ENCODE peak calls at places on chromosomes 11 and 22, in six cellular contexts. R is CD8-positive, alpha-beta memory T cell; Q is left lung; T is IMR-90; D is tibial artery; H is H1. S is an unnamed sample.

GRCh38 chr11:94706211-94706610 is 61.9 kb upstream of the AMOTL1 start:
- DNase-seq in H (no peak), Q (no peak), R (no peak), T (peak; percentile 37), D (no peak), S (no peak)

GRCh38 chr22:36366291-36366708 is 21.5 kb downstream of the MYH9 start:
- DNase-seq in Q (no peak), H (no peak), R (no peak), T (peak; percentile 68), D (peak; percentile 90), S (peak; percentile 39)

GRCh38 chr11:67662806-67663514 is 11.5 kb downstream of the ALDH3B2 start:
- DNase-seq in Q (no peak), T (no peak), H (no peak), R (no peak), D (peak; percentile 48), S (no peak)

GRCh38 chr11:47923667-47924066 is 56.7 kb upstream of the PTPRJ start:
- DNase-seq in R (no peak), T (peak; percentile 51), H (no peak), Q (peak; percentile 45), D (peak; percentile 71), S (no peak)

GRCh38 chr22:22684605-22685561 is 40.5 kb downstream of the GGTLC2 start:
- DNase-seq in D (peak; percentile 45), T (peak; percentile 88), R (no peak), H (no peak), Q (no peak), S (no peak)

GRCh38 chr11:43735931-43736330 is 55.4 kb downstream of the HSD17B12 start:
- DNase-seq in Q (no peak), D (no peak), H (no peak), T (peak; percentile 71), R (no peak), S (no peak)

GRCh38 chr22:28977050-28977449 is 84.6 kb downstream of the C22orf31 start:
- DNase-seq in Q (no peak), R (no peak), H (no peak), D (no peak), T (no peak), S (no peak)

GRCh38 chr11:69641681-69642548 is 959 bp downstream of the CCND1 start:
- DNase-seq in D (no peak), H (no peak), T (no peak), R (no peak), Q (no peak), S (no peak)

DNA sequence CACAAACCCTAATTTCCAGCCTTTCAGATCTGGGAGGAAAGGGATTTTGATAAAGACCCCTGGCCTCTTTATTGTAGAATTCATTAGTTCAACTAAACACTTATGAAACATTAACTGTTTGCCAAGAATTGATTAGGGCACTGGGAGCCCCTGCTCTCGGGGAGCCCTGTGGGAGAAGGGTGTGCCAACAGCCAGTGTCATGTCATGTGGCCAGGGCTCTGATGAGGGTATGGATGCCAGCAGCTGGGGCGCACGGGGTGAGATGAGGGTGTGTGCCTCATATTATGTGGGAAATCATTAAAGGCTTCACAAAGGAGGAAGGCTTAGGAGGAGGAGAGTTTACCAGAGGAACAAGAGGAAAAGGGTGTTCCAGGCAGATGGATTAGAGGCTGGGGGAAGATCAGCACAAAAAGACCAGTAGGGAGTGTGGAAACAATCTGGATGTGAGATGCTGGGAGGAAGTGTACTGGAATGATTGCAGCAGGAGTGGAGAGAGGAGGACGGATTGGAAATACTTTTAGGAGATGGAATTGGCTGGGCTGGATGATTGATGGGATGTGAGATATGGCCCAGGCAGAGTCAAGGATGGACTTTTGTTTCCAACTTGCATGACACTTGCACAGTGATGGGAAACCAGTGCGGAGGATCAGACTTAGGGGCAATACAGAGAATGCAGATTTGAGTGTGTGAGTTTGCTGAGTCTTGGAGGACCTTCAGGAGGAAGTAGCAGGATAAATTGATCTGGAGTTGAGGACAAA is 137.8 kb downstream of the CSNK2A3 start:
- DNase-seq in T (no peak), Q (no peak), R (no peak), H (no peak), D (no peak), S (no peak)
- H3K4me3 ChIP-seq in T (no peak overlapping the region), Q (no peak overlapping the region), R (no peak overlapping the region), H (no peak overlapping the region), D (no peak overlapping the region), S (no peak overlapping the region)

DNA sequence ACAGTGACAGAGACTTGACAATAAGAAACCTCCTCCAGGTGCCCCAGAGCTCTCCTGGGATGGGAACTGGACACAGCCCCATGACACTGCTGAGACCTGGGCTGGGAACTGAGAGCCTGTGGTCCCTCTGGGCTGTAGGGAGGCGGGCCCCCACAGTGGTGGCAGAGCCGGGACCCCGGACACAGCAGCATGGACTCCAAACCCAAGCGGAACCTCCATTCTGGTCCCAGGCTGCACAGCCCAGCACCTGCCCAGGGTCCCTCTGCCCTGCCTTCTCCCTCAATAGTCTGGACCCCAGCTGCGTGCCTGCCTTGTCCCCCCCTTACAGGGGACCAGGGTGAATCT is 8.4 kb upstream of the APOBEC3H start:
- DNase-seq in R (no peak), Q (no peak), H (no peak), T (no peak), D (no peak), S (no peak)
- H3K27ac ChIP-seq in R (peak overlapping the region; percentile 34), Q (no peak overlapping the region), H (no peak overlapping the region), T (no peak overlapping the region), D (no peak overlapping the region), S (no peak overlapping the region)

DNA sequence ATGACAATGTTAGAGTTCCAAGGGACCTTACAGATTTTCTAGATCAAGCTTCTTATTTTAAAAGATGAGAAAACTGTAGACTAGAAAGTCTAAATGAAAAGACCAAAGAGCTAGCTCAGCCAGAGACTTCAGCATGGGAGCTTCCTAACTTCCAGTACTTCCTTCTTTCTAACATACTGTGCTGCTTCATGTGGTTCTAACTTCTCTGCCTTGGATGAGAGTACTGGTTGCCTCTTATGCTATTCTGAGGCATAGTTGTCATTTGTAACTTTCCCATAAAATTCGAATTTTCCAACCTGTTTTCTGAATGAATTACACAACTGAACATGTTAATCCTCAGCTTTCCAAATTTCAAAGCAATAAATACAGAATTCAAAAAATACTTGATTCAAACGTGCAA is 1.8 kb downstream of the MTMR2 start:
- DNase-seq in H (no peak), R (no peak), T (no peak), D (no peak), Q (no peak), S (no peak)
- H3K4me3 ChIP-seq in H (no peak overlapping the region), R (no peak overlapping the region), T (no peak overlapping the region), D (peak overlapping the region; percentile 84), Q (no peak overlapping the region), S (peak overlapping the region; percentile 81)

GRCh38 chr11:64447717-64448598 is 89.0 kb downstream of the RPS6KA4 start:
- DNase-seq in R (no peak), Q (peak; percentile 58), D (peak; percentile 89), T (peak; percentile 7), H (no peak), S (no peak)
- H3K27ac ChIP-seq in R (no peak overlapping the region), Q (peak overlapping the region; percentile 79), D (peak overlapping the region; percentile 83), T (no peak overlapping the region), H (no peak overlapping the region), S (peak overlapping the region; percentile 75)

DNA sequence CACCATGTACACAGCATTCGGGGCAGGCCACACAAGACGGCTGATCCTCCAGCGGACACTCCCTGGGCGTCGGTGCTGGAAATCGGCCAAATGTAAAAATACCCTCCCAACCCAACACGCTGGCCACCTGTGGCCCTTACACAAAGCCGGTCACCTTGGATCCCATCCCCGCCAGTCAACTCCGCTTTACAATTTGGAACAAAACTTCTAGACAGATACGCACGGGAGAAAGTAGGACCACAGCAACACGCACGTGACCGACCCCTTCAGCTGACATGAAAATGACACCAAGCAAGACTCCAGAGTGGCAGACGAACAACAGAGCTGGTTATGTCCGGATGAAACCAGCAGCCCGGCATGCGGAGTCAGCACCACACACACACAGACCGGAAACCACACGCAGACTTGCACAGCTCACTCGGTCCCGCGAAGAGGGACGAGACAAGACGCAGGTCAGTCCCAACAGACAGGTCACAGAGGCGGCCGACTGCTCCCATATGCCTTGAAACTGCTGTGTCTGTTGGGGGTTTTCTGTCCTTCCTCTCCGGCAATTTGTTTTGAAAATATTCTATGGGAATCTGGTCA is 366.6 kb downstream of the SHANK2 start:
- DNase-seq in R (no peak), T (peak; percentile 11), H (no peak), Q (no peak), D (no peak), S (no peak)
- H3K4me3 ChIP-seq in R (no peak overlapping the region), T (no peak overlapping the region), H (no peak overlapping the region), Q (no peak overlapping the region), D (no peak overlapping the region), S (no peak overlapping the region)

S was measured in thoracic aorta.